ENCODE peak calls at places on chromosomes 4 and X, in six cellular contexts. L is H9, K is mesenchymal stem cell, U is H1, A is IMR-90, O is trophoblast cell. P is an unnamed sample.

GRCh38 chr4:75708218-75708691 is 16.1 kb upstream of the USO1 start:
- DNase-seq in O (no peak), K (no peak), A (no peak), U (peak), L (no peak), P (no peak)

GRCh38 chrX:13088155-13088485 is 43.7 kb upstream of the FAM9C start:
- DNase-seq in K (no peak), A (no peak), O (no peak), U (no peak), L (no peak), P (no peak)

GRCh38 chr4:141131738-141132688 is 1.3 kb downstream of the RNF150 start:
- DNase-seq in O (peak), L (peak), A (peak), U (peak), K (peak), P (peak)

GRCh38 chr4:1195109-1195671 is 22.8 kb upstream of the SPON2 start:
- DNase-seq in A (no peak), K (no peak), O (peak), U (peak), L (no peak), P (no peak)

GRCh38 chr4:169117591-169118081 is 107.6 kb upstream of the CBR4 start:
- DNase-seq in O (no peak), U (no peak), L (no peak), K (no peak), A (peak), P (no peak)

GRCh38 chr4:1723131-1723801 is 1.9 kb downstream of the TACC3 start:
- DNase-seq in U (no peak), K (no peak), O (peak), L (no peak), A (no peak), P (no peak)

GRCh38 chr4:53476232-53477037 is 99.0 kb downstream of the FIP1L1 start:
- DNase-seq in U (no peak), L (no peak), A (peak), O (peak), K (peak), P (no peak)

GRCh38 chr4:101147283-101147682 is 200.0 kb downstream of the PPP3CA start:
- DNase-seq in U (no peak), A (no peak), K (no peak), L (no peak), O (no peak), P (no peak)

GRCh38 chrX:132413459-132413858 is 75.4 kb downstream of the MBNL3 start:
- DNase-seq in A (no peak), L (peak), O (no peak), K (no peak), U (peak), P (no peak)

GRCh38 chr4:83276299-83277040 is 8.1 kb downstream of the COQ2 start:
- DNase-seq in O (no peak), L (no peak), K (no peak), A (peak), U (no peak), P (no peak)

GRCh38 chr4:189979196-189980047 is 38.8 kb downstream of the FRG1 start:
- DNase-seq in K (no peak), U (no peak), A (no peak), L (peak), O (no peak), P (no peak)

GRCh38 chr4:153071953-153072622 is 132.2 kb upstream of the TRIM2 start:
- DNase-seq in U (no peak), O (peak), L (no peak), A (no peak), K (no peak), P (no peak)

GRCh38 chr4:7420661-7421040 is 14.1 kb downstream of the PSAPL1 start:
- DNase-seq in U (peak), O (no peak), A (no peak), K (no peak), L (no peak), P (no peak)

GRCh38 chr4:93396274-93396673 is 432.3 kb upstream of the ATOH1 start:
- DNase-seq in L (no peak), U (no peak), A (peak), O (no peak), K (peak), P (no peak)

GRCh38 chr4:28354874-28355273 is 1494.2 kb downstream of the STIM2 start:
- DNase-seq in O (no peak), L (no peak), A (no peak), U (no peak), K (no peak), P (peak)

GRCh38 chr4:14294611-14295010 is 667.1 kb upstream of the BOD1L1 start:
- DNase-seq in K (no peak), A (peak), O (no peak), U (no peak), L (no peak), P (no peak)

GRCh38 chr4:175394213-175394612 is 417.9 kb downstream of the GPM6A start:
- DNase-seq in L (no peak), A (no peak), O (no peak), K (no peak), U (no peak), P (no peak)

GRCh38 chr4:101265816-101266172 is 81.5 kb downstream of the PPP3CA start:
- DNase-seq in A (no peak), L (no peak), U (no peak), O (no peak), K (no peak), P (no peak)

GRCh38 chr4:163179207-163179606 is 12.5 kb upstream of the NAF1 start:
- DNase-seq in L (no peak), U (no peak), O (no peak), K (no peak), A (no peak), P (no peak)
- H2AFZ ChIP-seq in L (no peak), U (no peak), O (no peak), K (no peak), A (no peak), P (no peak)

GRCh38 chr4:21543514-21543913 is 405.1 kb downstream of the KCNIP4 start:
- DNase-seq in O (no peak), U (no peak), K (no peak), L (no peak), A (no peak), P (no peak)

GRCh38 chr4:21544410-21544809 is 404.2 kb downstream of the KCNIP4 start:
- DNase-seq in L (no peak), O (no peak), K (peak), U (no peak), A (no peak), P (no peak)
- H2BK5ac ChIP-seq in L (no peak), O (no peak), K (no peak), U (no peak), A (no peak), P (no peak)

GRCh38 chr4:17665852-17666251 is 51.4 kb downstream of the MED28 start:
- DNase-seq in L (no peak), O (no peak), U (no peak), A (no peak), K (no peak), P (no peak)

GRCh38 chr4:17667253-17667652 is 52.8 kb downstream of the MED28 start:
- DNase-seq in K (no peak), L (no peak), A (no peak), O (no peak), U (no peak), P (no peak)

GRCh38 chr4:17667653-17668201 is 53.3 kb downstream of the MED28 start:
- DNase-seq in L (no peak), K (no peak), A (no peak), U (no peak), O (no peak), P (no peak)

GRCh38 chr4:17665346-17665745 is 50.9 kb downstream of the MED28 start:
- DNase-seq in L (no peak), A (no peak), K (no peak), U (no peak), O (no peak), P (no peak)

DNA sequence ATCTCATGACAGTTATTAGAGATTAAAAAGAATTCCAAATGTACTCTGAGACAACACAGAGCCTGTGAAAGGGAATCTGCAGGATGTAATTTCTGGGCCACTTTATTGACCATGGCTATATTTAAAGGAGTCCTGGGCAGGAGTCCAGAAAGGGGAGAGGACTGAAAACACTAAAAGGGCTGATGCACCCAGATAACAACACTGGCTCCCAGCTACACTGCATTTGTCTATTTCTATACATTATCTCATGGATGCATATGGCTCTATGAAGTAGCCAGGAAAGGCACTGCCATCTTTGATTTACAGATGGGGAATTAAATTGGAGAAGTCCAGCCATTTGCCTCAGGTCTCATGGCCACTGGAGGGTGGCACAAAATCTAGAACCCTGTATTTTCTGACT is 56.0 kb downstream of the MED28 start:
- DNase-seq in K (no peak), O (no peak), U (no peak), A (no peak), L (no peak), P (no peak)
- H4K8ac ChIP-seq in K (no peak), O (no peak), U (no peak), A (no peak), L (no peak), P (no peak)

DNA sequence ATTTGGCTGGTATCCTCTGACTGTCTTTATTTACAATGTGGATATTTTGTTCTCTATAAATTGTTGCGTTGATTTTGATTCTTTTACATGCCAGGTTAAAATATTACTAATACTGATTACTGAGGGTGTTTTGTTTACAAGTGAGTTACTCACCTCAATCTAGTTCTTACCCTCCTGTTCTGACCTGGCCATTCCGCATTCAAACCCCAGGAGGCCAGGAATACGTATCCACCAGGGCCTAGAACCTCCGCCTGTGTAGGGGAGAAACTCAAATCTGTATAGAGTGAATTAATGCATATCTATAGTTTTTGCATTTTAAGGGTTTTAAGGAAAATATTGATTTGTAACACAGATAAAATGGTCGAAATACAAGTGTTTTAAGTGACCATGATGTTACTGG is 2.6 kb upstream of the ZFP42 start:
- DNase-seq in L (peak), U (no peak), O (no peak), K (no peak), A (no peak), P (no peak)
- H2AFZ ChIP-seq in L (no peak), U (no peak), O (no peak), K (no peak), A (no peak), P (no peak)

GRCh38 chr4:19187709-19188108 is 1064.0 kb upstream of the SLIT2 start:
- DNase-seq in A (no peak), U (no peak), K (no peak), L (no peak), O (no peak), P (no peak)
- H2BK5ac ChIP-seq in A (no peak), U (no peak), K (peak), L (no peak), O (no peak), P (no peak)

GRCh38 chrX:19565605-19566004 is 50.3 kb upstream of the MAP3K15 start:
- DNase-seq in O (no peak), U (no peak), K (no peak), A (no peak), L (no peak), P (no peak)
- H4K8ac ChIP-seq in O (no peak), U (no peak), K (no peak), A (no peak), L (no peak), P (no peak)

DNA sequence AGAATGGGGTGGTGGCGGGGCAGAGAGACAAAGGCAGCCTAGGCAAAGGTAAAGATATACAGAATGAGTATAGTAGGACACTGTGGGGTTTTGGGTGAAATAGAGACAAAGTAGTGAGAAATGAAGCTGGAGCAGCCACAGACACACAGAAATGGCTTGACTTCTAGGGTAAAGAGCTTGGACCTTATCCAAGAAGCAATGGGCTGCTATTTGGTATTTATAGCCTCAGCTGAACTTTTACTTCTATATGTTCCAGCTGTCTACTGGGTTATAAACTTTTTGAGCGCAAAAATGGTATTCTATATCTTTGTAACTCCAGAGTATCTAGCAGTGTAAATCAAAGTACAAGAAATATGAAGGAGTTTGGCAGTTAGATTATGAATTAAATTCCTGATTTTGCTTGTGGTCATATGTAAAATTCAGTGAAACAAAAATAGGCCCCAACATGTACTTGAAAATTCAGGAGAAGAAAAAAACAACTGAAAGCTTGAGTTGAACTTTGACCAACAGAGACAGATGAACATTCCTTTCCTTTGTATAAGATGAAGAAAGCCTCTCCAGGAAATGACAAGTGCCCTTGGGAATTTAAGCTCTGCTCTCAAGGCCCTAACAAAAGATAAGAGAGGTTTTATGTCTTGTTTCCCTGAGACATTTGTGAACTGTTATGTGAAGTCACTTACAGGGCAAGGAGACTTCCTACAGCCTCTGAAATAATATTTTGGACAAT is 354.1 kb downstream of the CHIC1 start:
- DNase-seq in K (peak), O (peak), U (no peak), A (peak), L (no peak), P (peak)
- H2AFZ ChIP-seq in K (no peak), O (no peak), U (no peak), A (no peak), L (no peak), P (peak)

DNA sequence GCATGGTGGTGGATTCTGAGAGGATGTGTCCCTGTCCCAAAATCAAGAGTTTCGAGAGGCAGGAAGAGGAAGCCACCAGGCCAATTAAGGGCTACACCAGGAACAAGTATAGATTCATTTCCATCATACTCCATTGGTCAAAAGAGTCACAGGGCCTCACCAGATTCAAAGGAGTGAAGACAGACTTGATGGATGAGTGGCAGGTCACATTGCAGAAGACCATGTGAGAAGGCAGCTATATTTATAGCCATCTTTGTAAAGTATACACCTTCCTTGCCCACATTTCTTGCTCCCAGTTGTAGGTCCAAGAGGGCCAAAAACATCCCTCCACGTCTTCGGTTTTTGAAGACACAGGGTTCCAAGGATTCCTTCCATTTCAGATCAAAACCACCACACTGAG is 406.0 kb downstream of the BCOR start:
- DNase-seq in U (no peak), A (no peak), O (no peak), L (no peak), K (no peak), P (no peak)
- H2BK5ac ChIP-seq in U (no peak), A (no peak), O (no peak), L (no peak), K (no peak), P (no peak)

P was measured in neuronal stem cell.